ENCODE peak calls at places on chromosomes 7 and 10, in four cellular contexts. R is H1, K is K562, Z is GM12878. S is an unnamed sample.

GRCh38 chr10:2119316-2119715 is 382.0 kb upstream of the ADARB2 start:
- DNase-seq in R (no peak), K (no peak), Z (no peak), S (no peak)

GRCh38 chr10:72855129-72855528 is 38.4 kb upstream of the OIT3 start:
- DNase-seq in R (no peak), K (no peak), Z (no peak), S (no peak)

GRCh38 chr7:111198255-111198654 is 107.3 kb downstream of the LRRN3 start:
- DNase-seq in R (no peak), K (peak), Z (no peak), S (peak)

GRCh38 chr7:158543840-158544239 is 43.8 kb downstream of the PTPRN2 start:
- DNase-seq in R (no peak), K (no peak), Z (no peak), S (no peak)

GRCh38 chr7:100167912-100168323 is 499 bp downstream of the GAL3ST4 start:
- DNase-seq in R (no peak), K (peak), Z (no peak), S (no peak)

GRCh38 chr10:49356945-49357344 is 38.9 kb downstream of the DRGX start:
- DNase-seq in R (no peak), K (no peak), Z (peak), S (no peak)

GRCh38 chr10:1643161-1643910 is 94.0 kb downstream of the ADARB2 start:
- DNase-seq in R (peak), K (peak), Z (peak), S (peak)

GRCh38 chr7:156554488-156554887 is 86.1 kb upstream of the RNF32 start:
- DNase-seq in R (no peak), K (no peak), Z (no peak), S (no peak)

GRCh38 chr7:98810166-98810802 is 59.5 kb downstream of the TMEM130 start:
- DNase-seq in R (no peak), K (no peak), Z (no peak), S (no peak)

GRCh38 chr7:5514440-5515035 is 90.9 kb upstream of the TNRC18 start:
- DNase-seq in R (no peak), K (no peak), Z (no peak), S (peak)

GRCh38 chr10:87861566-87861952 is 1.8 kb downstream of the KLLN start:
- DNase-seq in R (no peak), K (peak), Z (peak), S (peak)

GRCh38 chr7:155405399-155406318 is 52.3 kb upstream of the EN2 start:
- DNase-seq in R (no peak), K (peak), Z (no peak), S (no peak)

GRCh38 chr10:87765666-87766376 is 52.2 kb downstream of the ATAD1 start:
- DNase-seq in R (no peak), K (no peak), Z (no peak), S (no peak)

GRCh38 chr10:121188005-121188404 is 336.8 kb downstream of the WDR11 start:
- DNase-seq in R (no peak), K (peak), Z (no peak), S (no peak)

GRCh38 chr10:106612381-106612780 is 552.1 kb downstream of the SORCS1 start:
- DNase-seq in R (no peak), K (peak), Z (no peak), S (no peak)

GRCh38 chr7:24829787-24830186 is 72.5 kb upstream of the GSDME start:
- DNase-seq in R (no peak), K (peak), Z (no peak), S (no peak)

GRCh38 chr7:158126661-158127060 is 461.0 kb downstream of the PTPRN2 start:
- DNase-seq in R (no peak), K (no peak), Z (no peak), S (no peak)

GRCh38 chr10:68212721-68213352 is 19.1 kb downstream of the ATOH7 start:
- DNase-seq in R (no peak), K (peak), Z (no peak), S (peak)

GRCh38 chr10:21720090-21720489 is 186.1 kb downstream of the MLLT10 start:
- DNase-seq in R (no peak), K (no peak), Z (no peak), S (no peak)

GRCh38 chr7:117271566-117271965 is 51.3 kb downstream of the WNT2 start:
- DNase-seq in R (no peak), K (no peak), Z (no peak), S (no peak)

GRCh38 chr7:117269417-117269816 is 53.4 kb downstream of the WNT2 start:
- DNase-seq in R (no peak), K (no peak), Z (no peak), S (no peak)

GRCh38 chr7:117270371-117270770 is 52.5 kb downstream of the WNT2 start:
- DNase-seq in R (no peak), K (no peak), Z (no peak), S (no peak)

GRCh38 chr7:117272360-117272759 is 50.5 kb downstream of the WNT2 start:
- DNase-seq in R (no peak), K (no peak), Z (no peak), S (no peak)

DNA sequence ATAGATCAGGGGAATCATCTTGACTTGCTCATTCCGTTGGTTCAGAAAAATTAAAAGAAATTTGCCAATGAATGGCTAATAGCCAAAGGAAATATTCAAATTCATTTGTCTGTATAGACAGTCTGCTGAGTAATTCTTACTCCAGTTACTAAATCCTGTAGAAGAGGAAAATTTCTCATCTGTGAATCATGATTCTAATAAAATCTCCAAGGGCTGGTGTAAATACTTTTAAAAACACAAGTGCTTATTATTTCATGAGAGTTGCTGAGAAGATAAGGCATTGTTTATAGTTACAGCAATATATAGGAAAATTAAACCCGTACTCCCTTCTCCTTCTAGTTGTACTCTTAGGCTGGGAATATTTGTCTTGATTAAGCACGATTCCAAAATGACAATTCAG is 53.0 kb downstream of the WNT2 start:
- DNase-seq in R (no peak), K (no peak), Z (no peak), S (no peak)
- TF ChIP-seq CBX5 in R (no peak), K (no peak), Z (no peak), S (no peak)

GRCh38 chr7:113636727-113637421 is 281.9 kb downstream of the PPP1R3A start:
- DNase-seq in R (no peak), K (no peak), Z (no peak), S (no peak)
- TF ChIP-seq CBX5 in R (no peak), K (no peak), Z (no peak), S (no peak)

DNA sequence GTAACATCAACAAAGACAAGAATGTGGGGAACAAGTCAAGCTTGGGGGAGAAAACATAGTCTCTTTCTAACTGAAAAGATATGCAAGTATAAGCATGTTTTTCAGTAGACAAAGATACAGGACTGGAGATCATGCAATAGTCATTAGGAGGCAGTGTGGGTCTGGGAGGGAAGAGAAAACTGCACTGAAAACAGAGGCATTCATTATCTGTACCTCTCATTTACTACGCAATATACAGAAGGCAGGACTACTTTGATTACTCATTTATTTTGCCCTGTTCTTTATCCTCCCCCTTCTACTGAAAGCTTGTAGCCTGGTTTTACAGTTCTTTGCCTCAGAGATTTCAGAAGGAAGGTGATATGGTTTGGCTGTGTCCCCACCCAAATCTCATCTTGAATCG is 341.2 kb downstream of the CRPPA start:
- DNase-seq in R (no peak), K (no peak), Z (no peak), S (no peak)
- TF ChIP-seq CBX5 in R (no peak), K (no peak), Z (no peak), S (no peak)

DNA sequence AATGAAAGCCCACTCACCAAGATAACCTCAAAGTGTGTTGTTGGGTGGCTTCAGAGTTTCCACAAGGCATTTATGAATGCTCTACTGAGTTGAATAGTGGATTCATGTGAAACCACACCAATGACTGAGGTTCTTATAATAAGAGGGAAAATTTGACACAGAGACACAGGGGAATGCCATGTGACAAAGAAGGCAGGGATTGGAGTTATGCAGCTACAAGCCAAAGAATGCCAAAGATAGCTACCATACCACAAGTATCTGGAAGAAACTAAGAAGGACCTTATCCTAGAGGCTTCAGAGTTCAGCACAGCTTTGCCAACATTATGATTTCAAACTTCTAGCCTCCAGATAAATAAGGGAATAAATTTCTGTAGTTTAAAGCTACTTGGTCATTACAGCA is 68.0 kb upstream of the PCDH15 start:
- DNase-seq in R (no peak), K (no peak), Z (no peak), S (no peak)
- TF ChIP-seq CBX5 in R (no peak), K (no peak), Z (no peak), S (no peak)

DNA sequence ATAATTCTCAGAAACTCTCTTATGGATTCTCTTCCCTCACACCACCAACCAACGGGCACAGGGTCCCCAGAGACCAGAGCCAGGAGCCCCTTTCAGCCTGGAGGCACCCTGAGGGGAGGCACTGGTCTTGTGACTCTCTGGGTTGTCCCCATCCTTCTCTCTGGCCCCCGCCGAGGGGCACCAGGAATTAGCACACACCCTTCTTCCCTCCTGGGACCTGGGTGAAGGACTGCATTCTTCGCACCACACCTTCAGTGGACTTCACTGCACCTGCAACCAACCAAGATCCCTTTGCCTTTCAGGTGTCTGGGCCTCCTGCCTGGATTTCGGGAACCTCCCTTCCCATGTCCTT is 22.1 kb downstream of the PLAC9 start:
- DNase-seq in R (no peak), K (no peak), Z (no peak), S (no peak)
- TF ChIP-seq CBX5 in R (no peak), K (no peak), Z (no peak), S (no peak)

GRCh38 chr10:97075421-97075820 is 110.3 kb downstream of the SLIT1 start:
- DNase-seq in R (no peak), K (no peak), Z (no peak), S (no peak)

GRCh38 chr10:97074256-97075145 is 111.3 kb downstream of the SLIT1 start:
- DNase-seq in R (no peak), K (no peak), Z (no peak), S (no peak)

GRCh38 chr10:97078280-97079156 is 107.2 kb downstream of the SLIT1 start:
- DNase-seq in R (no peak), K (no peak), Z (no peak), S (no peak)

GRCh38 chr10:97076781-97077180 is 109.0 kb downstream of the SLIT1 start:
- DNase-seq in R (no peak), K (no peak), Z (no peak), S (no peak)

DNA sequence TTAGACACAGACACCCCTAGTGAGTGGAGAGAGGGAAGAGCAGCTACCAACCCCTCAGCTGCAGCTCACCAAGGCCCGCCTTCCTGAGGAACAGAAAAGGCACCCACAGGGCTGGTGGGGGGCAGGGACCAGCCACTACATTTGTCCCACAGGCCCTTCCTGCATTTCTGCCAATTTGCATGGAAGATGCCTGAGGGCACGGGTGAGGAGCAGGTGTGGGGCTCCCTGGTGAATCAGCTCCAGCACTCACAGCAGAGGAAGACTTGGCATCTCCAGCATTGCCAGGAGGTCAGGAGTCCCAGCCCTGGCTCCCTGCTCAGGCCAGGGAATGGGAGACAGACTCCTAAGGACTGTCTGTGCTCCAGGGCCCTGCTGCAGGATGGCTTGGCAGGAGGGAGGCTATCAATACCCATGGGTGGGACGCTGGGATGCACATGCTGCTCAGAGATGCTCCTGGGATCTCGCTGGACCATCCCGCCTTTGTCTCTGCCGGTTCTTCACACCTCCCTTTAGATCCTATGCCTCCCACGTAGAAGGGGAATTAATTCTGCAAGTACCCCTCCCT is 109.7 kb downstream of the SLIT1 start:
- DNase-seq in R (no peak), K (no peak), Z (no peak), S (no peak)
- TF ChIP-seq CBX5 in R (no peak), K (no peak), Z (no peak), S (no peak)

GRCh38 chr10:45432700-45433472 is 58.9 kb downstream of the ALOX5 start:
- DNase-seq in R (no peak), K (no peak), Z (no peak), S (no peak)

GRCh38 chr10:45432113-45432512 is 58.1 kb downstream of the ALOX5 start:
- DNase-seq in R (no peak), K (no peak), Z (no peak), S (no peak)

GRCh38 chr10:45437587-45438456 is 63.8 kb downstream of the ALOX5 start:
- DNase-seq in R (no peak), K (no peak), Z (no peak), S (no peak)

GRCh38 chr10:45429790-45430189 is 55.8 kb downstream of the ALOX5 start:
- DNase-seq in R (no peak), K (no peak), Z (no peak), S (no peak)

GRCh38 chr10:45433716-45434469 is 59.9 kb downstream of the ALOX5 start:
- DNase-seq in R (no peak), K (no peak), Z (peak), S (no peak)
- TF ChIP-seq CBX5 in R (no peak), K (no peak), Z (no peak), S (no peak)

GRCh38 chr10:3783721-3784432 is 1.1 kb downstream of the KLF6 start:
- DNase-seq in R (no peak), K (no peak), Z (no peak), S (peak)

GRCh38 chr10:3785849-3786290 is 861 bp upstream of the KLF6 start:
- DNase-seq in R (no peak), K (peak), Z (no peak), S (no peak)

GRCh38 chr10:3785251-3785848 is 341 bp upstream of the KLF6 start:
- DNase-seq in R (peak), K (peak), Z (peak), S (peak)

GRCh38 chr10:3783313-3783689 is 1.7 kb downstream of the KLF6 start:
- DNase-seq in R (no peak), K (no peak), Z (peak), S (no peak)

GRCh38 chr10:3784510-3785250 is at the start of gene KLF6:
- DNase-seq in R (no peak), K (no peak), Z (no peak), S (no peak)
- TF ChIP-seq CBX5 in R (no peak), K (no peak), Z (peak), S (no peak)

S was measured in HepG2.